ENCODE peak calls at places on chromosome 5, in nine cellular contexts. One of them, this sample, is unnamed. For H3K4me1, the result is how much of the 10 kb centered on the place peaks cover.

GRCh38 chr5:20340123-20340522 is 352.1 kb upstream of the CDH18 start:
- DNase-seq in breast epithelium: no peak
- DNase-seq in prostate gland: peak
- DNase-seq in spleen: no peak
- DNase-seq in body of pancreas: no peak
- DNase-seq in adrenal gland: no peak
- DNase-seq in HepG2: no peak
- DNase-seq in A549: no peak
- DNase-seq in uterus: no peak
- DNase-seq in this sample: no peak

GRCh38 chr5:93575466-93575865 is 5.6 kb downstream of the NR2F1-AS1 start:
- DNase-seq in breast epithelium: no peak
- DNase-seq in prostate gland: no peak
- DNase-seq in spleen: no peak
- DNase-seq in body of pancreas: no peak
- DNase-seq in adrenal gland: no peak
- DNase-seq in HepG2: no peak
- DNase-seq in A549: no peak
- DNase-seq in uterus: no peak
- DNase-seq in this sample: no peak

GRCh38 chr5:171242521-171242920 is 66.5 kb upstream of the TLX3 start:
- DNase-seq in breast epithelium: no peak
- DNase-seq in prostate gland: no peak
- DNase-seq in spleen: no peak
- DNase-seq in body of pancreas: no peak
- DNase-seq in adrenal gland: no peak
- DNase-seq in HepG2: no peak
- DNase-seq in A549: no peak
- DNase-seq in uterus: no peak
- DNase-seq in this sample: no peak

GRCh38 chr5:156597276-156597675 is 252.8 kb upstream of the PPP1R2B start:
- DNase-seq in breast epithelium: no peak
- DNase-seq in prostate gland: no peak
- DNase-seq in spleen: no peak
- DNase-seq in body of pancreas: no peak
- DNase-seq in adrenal gland: no peak
- DNase-seq in HepG2: no peak
- DNase-seq in A549: no peak
- DNase-seq in uterus: no peak
- DNase-seq in this sample: no peak

GRCh38 chr5:73314395-73315195 is 134.0 kb downstream of the FOXD1 start:
- DNase-seq in breast epithelium: no peak
- DNase-seq in prostate gland: no peak
- DNase-seq in spleen: no peak
- DNase-seq in body of pancreas: no peak
- DNase-seq in adrenal gland: no peak
- DNase-seq in HepG2: no peak
- DNase-seq in A549: no peak
- DNase-seq in uterus: no peak
- DNase-seq in this sample: no peak

GRCh38 chr5:132854301-132854700 is 12.0 kb downstream of the GDF9 start:
- DNase-seq in breast epithelium: no peak
- DNase-seq in prostate gland: no peak
- DNase-seq in spleen: no peak
- DNase-seq in body of pancreas: no peak
- DNase-seq in adrenal gland: no peak
- DNase-seq in HepG2: no peak
- DNase-seq in A549: no peak
- DNase-seq in uterus: no peak
- DNase-seq in this sample: no peak

GRCh38 chr5:137190031-137190430 is 309.1 kb downstream of the SPOCK1 start:
- DNase-seq in breast epithelium: no peak
- DNase-seq in prostate gland: no peak
- DNase-seq in spleen: no peak
- DNase-seq in body of pancreas: no peak
- DNase-seq in adrenal gland: no peak
- DNase-seq in HepG2: no peak
- DNase-seq in A549: no peak
- DNase-seq in uterus: no peak
- DNase-seq in this sample: no peak

GRCh38 chr5:52807037-52807436 is 19.3 kb downstream of the ITGA1 start:
- DNase-seq in breast epithelium: no peak
- DNase-seq in prostate gland: no peak
- DNase-seq in spleen: no peak
- DNase-seq in body of pancreas: no peak
- DNase-seq in adrenal gland: no peak
- DNase-seq in HepG2: no peak
- DNase-seq in A549: no peak
- DNase-seq in uterus: no peak
- DNase-seq in this sample: no peak

GRCh38 chr5:145484195-145484594 is 350.9 kb downstream of the PRELID2 start:
- DNase-seq in breast epithelium: no peak
- DNase-seq in prostate gland: no peak
- DNase-seq in spleen: no peak
- DNase-seq in body of pancreas: no peak
- DNase-seq in adrenal gland: no peak
- DNase-seq in HepG2: no peak
- DNase-seq in A549: peak
- DNase-seq in uterus: no peak
- DNase-seq in this sample: no peak

GRCh38 chr5:150320048-150320555 is 17.4 kb upstream of the ARSI start:
- DNase-seq in breast epithelium: no peak
- DNase-seq in prostate gland: no peak
- DNase-seq in spleen: no peak
- DNase-seq in body of pancreas: peak
- DNase-seq in adrenal gland: peak
- DNase-seq in HepG2: no peak
- DNase-seq in A549: peak
- DNase-seq in uterus: peak
- DNase-seq in this sample: no peak

GRCh38 chr5:177111720-177112394 is 21.7 kb upstream of the NSD1 start:
- DNase-seq in breast epithelium: no peak
- DNase-seq in prostate gland: no peak
- DNase-seq in spleen: peak
- DNase-seq in body of pancreas: peak
- DNase-seq in adrenal gland: no peak
- DNase-seq in HepG2: peak
- DNase-seq in A549: peak
- DNase-seq in uterus: peak
- DNase-seq in this sample: peak

GRCh38 chr5:146794326-146795029 is 84.1 kb downstream of the PPP2R2B start:
- DNase-seq in breast epithelium: no peak
- DNase-seq in prostate gland: no peak
- DNase-seq in spleen: no peak
- DNase-seq in body of pancreas: no peak
- DNase-seq in adrenal gland: no peak
- DNase-seq in HepG2: no peak
- DNase-seq in A549: no peak
- DNase-seq in uterus: no peak
- DNase-seq in this sample: no peak

GRCh38 chr5:119031905-119032304 is 39.0 kb upstream of the DMXL1 start:
- DNase-seq in breast epithelium: no peak
- DNase-seq in prostate gland: no peak
- DNase-seq in spleen: no peak
- DNase-seq in body of pancreas: no peak
- DNase-seq in adrenal gland: peak
- DNase-seq in HepG2: no peak
- DNase-seq in A549: peak
- DNase-seq in uterus: no peak
- DNase-seq in this sample: no peak

GRCh38 chr5:78504726-78505431 is 143.7 kb downstream of the LHFPL2 start:
- DNase-seq in breast epithelium: peak
- DNase-seq in prostate gland: peak
- DNase-seq in spleen: no peak
- DNase-seq in body of pancreas: peak
- DNase-seq in adrenal gland: peak
- DNase-seq in HepG2: no peak
- DNase-seq in A549: peak
- DNase-seq in uterus: peak
- DNase-seq in this sample: no peak

GRCh38 chr5:35924950-35925722 is 13.3 kb downstream of the CAPSL start:
- DNase-seq in breast epithelium: peak
- DNase-seq in prostate gland: peak
- DNase-seq in spleen: peak
- DNase-seq in body of pancreas: peak
- DNase-seq in adrenal gland: peak
- DNase-seq in HepG2: no peak
- DNase-seq in A549: peak
- DNase-seq in uterus: peak
- DNase-seq in this sample: peak

GRCh38 chr5:126234563-126235195 is 188.5 kb upstream of the GRAMD2B start:
- DNase-seq in breast epithelium: no peak
- DNase-seq in prostate gland: no peak
- DNase-seq in spleen: no peak
- DNase-seq in body of pancreas: no peak
- DNase-seq in adrenal gland: no peak
- DNase-seq in HepG2: peak
- DNase-seq in A549: peak
- DNase-seq in uterus: no peak
- DNase-seq in this sample: no peak

GRCh38 chr5:73154607-73155006 is 18.4 kb upstream of the TMEM174 start:
- DNase-seq in breast epithelium: no peak
- DNase-seq in prostate gland: no peak
- DNase-seq in spleen: no peak
- DNase-seq in body of pancreas: no peak
- DNase-seq in adrenal gland: no peak
- DNase-seq in HepG2: no peak
- DNase-seq in A549: no peak
- DNase-seq in uterus: no peak
- DNase-seq in this sample: no peak

GRCh38 chr5:116032094-116032517 is at the start of gene ARL14EPL:
- DNase-seq in breast epithelium: no peak
- DNase-seq in prostate gland: no peak
- DNase-seq in spleen: no peak
- DNase-seq in body of pancreas: peak
- DNase-seq in adrenal gland: peak
- DNase-seq in HepG2: peak
- DNase-seq in A549: peak
- DNase-seq in uterus: no peak
- DNase-seq in this sample: no peak

GRCh38 chr5:98631311-98632054 is 142.0 kb upstream of the RGMB start:
- DNase-seq in breast epithelium: no peak
- DNase-seq in prostate gland: no peak
- DNase-seq in spleen: no peak
- DNase-seq in body of pancreas: no peak
- DNase-seq in adrenal gland: no peak
- DNase-seq in HepG2: no peak
- DNase-seq in A549: peak
- DNase-seq in uterus: no peak
- DNase-seq in this sample: no peak

GRCh38 chr5:53035868-53036381 is 46.8 kb downstream of the ITGA2 start:
- DNase-seq in breast epithelium: no peak
- DNase-seq in prostate gland: no peak
- DNase-seq in spleen: no peak
- DNase-seq in body of pancreas: no peak
- DNase-seq in adrenal gland: no peak
- DNase-seq in HepG2: no peak
- DNase-seq in A549: peak
- DNase-seq in uterus: no peak
- DNase-seq in this sample: no peak

GRCh38 chr5:173434270-173434669 is 106.1 kb upstream of the STC2 start:
- DNase-seq in breast epithelium: no peak
- DNase-seq in prostate gland: no peak
- DNase-seq in spleen: no peak
- DNase-seq in body of pancreas: no peak
- DNase-seq in adrenal gland: no peak
- DNase-seq in HepG2: no peak
- DNase-seq in A549: no peak
- DNase-seq in uterus: no peak
- DNase-seq in this sample: no peak
- H3K4me3 ChIP-seq in breast epithelium: no peak
- H3K4me3 ChIP-seq in prostate gland: no peak
- H3K4me3 ChIP-seq in spleen: no peak
- H3K4me3 ChIP-seq in body of pancreas: no peak
- H3K4me3 ChIP-seq in adrenal gland: no peak
- H3K4me3 ChIP-seq in HepG2: no peak
- H3K4me3 ChIP-seq in A549: no peak
- H3K4me3 ChIP-seq in uterus: no peak
- H3K4me3 ChIP-seq in this sample: no peak

DNA sequence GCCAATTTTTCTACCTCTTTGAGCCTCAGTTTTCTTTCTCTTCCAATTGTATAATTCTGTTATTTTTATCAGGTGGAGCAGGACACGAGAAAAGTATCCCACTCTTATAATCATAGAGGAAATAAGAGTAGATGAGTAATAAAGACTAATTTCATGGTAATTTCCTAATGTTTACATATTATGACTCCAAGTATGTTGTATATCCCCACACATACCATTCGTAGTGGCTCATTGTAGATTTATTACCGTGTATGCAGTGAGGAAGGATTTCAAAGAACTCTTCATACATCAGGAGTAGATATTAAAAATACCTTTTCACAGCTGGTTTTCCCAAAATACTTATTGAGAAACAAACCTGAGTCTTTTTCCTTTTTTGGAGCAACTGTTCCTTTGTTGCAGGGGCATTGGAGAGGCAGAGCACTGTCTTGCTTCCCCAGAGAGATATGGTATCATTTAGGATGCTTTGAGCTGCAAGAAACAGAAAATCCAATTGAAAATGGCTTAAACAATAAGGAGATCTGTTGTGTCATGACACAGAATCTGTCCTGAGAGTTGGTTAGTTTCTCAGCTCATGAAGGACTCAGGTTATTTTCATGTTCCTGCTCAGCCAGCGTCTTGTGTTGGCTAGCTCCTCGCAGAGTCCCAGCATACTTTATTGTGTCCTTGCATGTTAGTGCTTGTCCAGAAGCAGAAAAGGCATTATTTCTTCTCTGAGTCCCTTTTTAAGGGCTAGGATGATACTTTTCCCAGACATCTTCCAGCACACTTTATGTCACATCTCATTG is 291.2 kb downstream of the ARHGAP26 start:
- DNase-seq in breast epithelium: no peak
- DNase-seq in prostate gland: peak
- DNase-seq in spleen: no peak
- DNase-seq in body of pancreas: no peak
- DNase-seq in adrenal gland: no peak
- DNase-seq in HepG2: no peak
- DNase-seq in A549: no peak
- DNase-seq in uterus: no peak
- DNase-seq in this sample: no peak
- H3K4me1 ChIP-seq in breast epithelium: under half
- H3K4me1 ChIP-seq in prostate gland: under half
- H3K4me1 ChIP-seq in spleen: under half
- H3K4me1 ChIP-seq in body of pancreas: under half
- H3K4me1 ChIP-seq in adrenal gland: under half
- H3K4me1 ChIP-seq in HepG2: under half
- H3K4me1 ChIP-seq in A549: under half
- H3K4me1 ChIP-seq in uterus: under half
- H3K4me1 ChIP-seq in this sample: under half

GRCh38 chr5:88376728-88377127 is 108.1 kb upstream of the TMEM161B start:
- DNase-seq in breast epithelium: no peak
- DNase-seq in prostate gland: no peak
- DNase-seq in spleen: no peak
- DNase-seq in body of pancreas: no peak
- DNase-seq in adrenal gland: no peak
- DNase-seq in HepG2: no peak
- DNase-seq in A549: no peak
- DNase-seq in uterus: no peak
- DNase-seq in this sample: no peak
- TF ChIP-seq POLR2A in breast epithelium: no peak
- TF ChIP-seq POLR2A in prostate gland: no peak
- TF ChIP-seq POLR2A in spleen: no peak
- TF ChIP-seq POLR2A in body of pancreas: no peak
- TF ChIP-seq POLR2A in adrenal gland: no peak
- TF ChIP-seq POLR2A in HepG2: no peak
- TF ChIP-seq POLR2A in A549: no peak
- TF ChIP-seq POLR2A in uterus: no peak
- TF ChIP-seq POLR2A in this sample: no peak

GRCh38 chr5:160427607-160428006 is 6.0 kb downstream of the PTTG1 start:
- DNase-seq in breast epithelium: no peak
- DNase-seq in prostate gland: no peak
- DNase-seq in spleen: no peak
- DNase-seq in body of pancreas: no peak
- DNase-seq in adrenal gland: no peak
- DNase-seq in HepG2: no peak
- DNase-seq in A549: no peak
- DNase-seq in uterus: no peak
- DNase-seq in this sample: no peak
- H3K4me3 ChIP-seq in breast epithelium: no peak
- H3K4me3 ChIP-seq in prostate gland: no peak
- H3K4me3 ChIP-seq in spleen: no peak
- H3K4me3 ChIP-seq in body of pancreas: no peak
- H3K4me3 ChIP-seq in adrenal gland: no peak
- H3K4me3 ChIP-seq in HepG2: no peak
- H3K4me3 ChIP-seq in A549: no peak
- H3K4me3 ChIP-seq in uterus: no peak
- H3K4me3 ChIP-seq in this sample: no peak

This sample was measured in right lobe of liver.